ENCODE peak calls at places on chromosomes 11 and 22, in four cellular contexts. One of them, this sample, is unnamed.

GRCh38 chr22:32204856-32205722 is at the start of gene RFPL2:
- DNase-seq in iPS-NIHi11: peak
- DNase-seq in stimulated activated CD4-positive, alpha-beta T cell treated with anti-CD3 and anti-CD28 coated beads, Interleukin-15, amount 100 ng/mL, for 48 hours: no peak
- DNase-seq in effector CD8-positive, alpha-beta T cell: peak
- DNase-seq in this sample: peak

GRCh38 chr11:93585758-93586157 is 42.6 kb upstream of the SMCO4 start:
- DNase-seq in stimulated activated CD4-positive, alpha-beta T cell treated with anti-CD3 and anti-CD28 coated beads, Interleukin-15, amount 100 ng/mL, for 48 hours: no peak
- DNase-seq in effector CD8-positive, alpha-beta T cell: no peak
- DNase-seq in iPS-NIHi11: peak
- DNase-seq in this sample: no peak

GRCh38 chr11:124644426-124645280 is 22.0 kb downstream of the TBRG1 start:
- DNase-seq in stimulated activated CD4-positive, alpha-beta T cell treated with anti-CD3 and anti-CD28 coated beads, Interleukin-15, amount 100 ng/mL, for 48 hours: no peak
- DNase-seq in iPS-NIHi11: peak
- DNase-seq in effector CD8-positive, alpha-beta T cell: no peak
- DNase-seq in this sample: peak

GRCh38 chr11:61071208-61071681 is 31.0 kb upstream of the CD5 start:
- DNase-seq in effector CD8-positive, alpha-beta T cell: no peak
- DNase-seq in iPS-NIHi11: no peak
- DNase-seq in stimulated activated CD4-positive, alpha-beta T cell treated with anti-CD3 and anti-CD28 coated beads, Interleukin-15, amount 100 ng/mL, for 48 hours: no peak
- DNase-seq in this sample: no peak

GRCh38 chr22:19056951-19057401 is 65.2 kb downstream of the DGCR2 start:
- DNase-seq in effector CD8-positive, alpha-beta T cell: no peak
- DNase-seq in stimulated activated CD4-positive, alpha-beta T cell treated with anti-CD3 and anti-CD28 coated beads, Interleukin-15, amount 100 ng/mL, for 48 hours: no peak
- DNase-seq in iPS-NIHi11: no peak
- DNase-seq in this sample: peak

GRCh38 chr11:35454362-35454761 is 35.0 kb upstream of the SLC1A2 start:
- DNase-seq in iPS-NIHi11: no peak
- DNase-seq in effector CD8-positive, alpha-beta T cell: no peak
- DNase-seq in stimulated activated CD4-positive, alpha-beta T cell treated with anti-CD3 and anti-CD28 coated beads, Interleukin-15, amount 100 ng/mL, for 48 hours: no peak
- DNase-seq in this sample: no peak

GRCh38 chr11:120317689-120318195 is 7.4 kb upstream of the TLCD5 start:
- DNase-seq in effector CD8-positive, alpha-beta T cell: no peak
- DNase-seq in iPS-NIHi11: no peak
- DNase-seq in stimulated activated CD4-positive, alpha-beta T cell treated with anti-CD3 and anti-CD28 coated beads, Interleukin-15, amount 100 ng/mL, for 48 hours: no peak
- DNase-seq in this sample: no peak

GRCh38 chr22:47434336-47435203 is 672.1 kb downstream of the TBC1D22A start:
- DNase-seq in stimulated activated CD4-positive, alpha-beta T cell treated with anti-CD3 and anti-CD28 coated beads, Interleukin-15, amount 100 ng/mL, for 48 hours: no peak
- DNase-seq in iPS-NIHi11: no peak
- DNase-seq in effector CD8-positive, alpha-beta T cell: no peak
- DNase-seq in this sample: no peak

GRCh38 chr22:20261848-20262581 is 6.1 kb downstream of the RTN4R start:
- DNase-seq in iPS-NIHi11: no peak
- DNase-seq in stimulated activated CD4-positive, alpha-beta T cell treated with anti-CD3 and anti-CD28 coated beads, Interleukin-15, amount 100 ng/mL, for 48 hours: no peak
- DNase-seq in effector CD8-positive, alpha-beta T cell: no peak
- DNase-seq in this sample: no peak

GRCh38 chr11:102120006-102120405 is 9.8 kb downstream of the YAP1 start:
- DNase-seq in iPS-NIHi11: no peak
- DNase-seq in stimulated activated CD4-positive, alpha-beta T cell treated with anti-CD3 and anti-CD28 coated beads, Interleukin-15, amount 100 ng/mL, for 48 hours: no peak
- DNase-seq in effector CD8-positive, alpha-beta T cell: no peak
- DNase-seq in this sample: no peak

GRCh38 chr11:73290536-73290935 is 17.5 kb upstream of the ARHGEF17 start:
- DNase-seq in iPS-NIHi11: no peak
- DNase-seq in stimulated activated CD4-positive, alpha-beta T cell treated with anti-CD3 and anti-CD28 coated beads, Interleukin-15, amount 100 ng/mL, for 48 hours: no peak
- DNase-seq in effector CD8-positive, alpha-beta T cell: no peak
- DNase-seq in this sample: no peak

GRCh38 chr11:2576116-2576515 is 123.7 kb downstream of the KCNQ1OT1 start:
- DNase-seq in stimulated activated CD4-positive, alpha-beta T cell treated with anti-CD3 and anti-CD28 coated beads, Interleukin-15, amount 100 ng/mL, for 48 hours: no peak
- DNase-seq in iPS-NIHi11: no peak
- DNase-seq in effector CD8-positive, alpha-beta T cell: no peak
- DNase-seq in this sample: no peak

GRCh38 chr11:101721270-101721669 is 137.5 kb upstream of the TRPC6 start:
- DNase-seq in effector CD8-positive, alpha-beta T cell: no peak
- DNase-seq in iPS-NIHi11: no peak
- DNase-seq in stimulated activated CD4-positive, alpha-beta T cell treated with anti-CD3 and anti-CD28 coated beads, Interleukin-15, amount 100 ng/mL, for 48 hours: no peak
- DNase-seq in this sample: no peak

GRCh38 chr11:35786918-35787557 is 124.5 kb downstream of the TRIM44 start:
- DNase-seq in effector CD8-positive, alpha-beta T cell: no peak
- DNase-seq in iPS-NIHi11: no peak
- DNase-seq in stimulated activated CD4-positive, alpha-beta T cell treated with anti-CD3 and anti-CD28 coated beads, Interleukin-15, amount 100 ng/mL, for 48 hours: no peak
- DNase-seq in this sample: no peak

GRCh38 chr11:83836883-83837654 is 550.9 kb upstream of the CCDC90B start:
- DNase-seq in stimulated activated CD4-positive, alpha-beta T cell treated with anti-CD3 and anti-CD28 coated beads, Interleukin-15, amount 100 ng/mL, for 48 hours: peak
- DNase-seq in effector CD8-positive, alpha-beta T cell: no peak
- DNase-seq in iPS-NIHi11: peak
- DNase-seq in this sample: peak